ENCODE peak calls at places on chromosomes 7 and 10, in four cellular contexts. One of them, this sample, is unnamed.

GRCh38 chr10:92735938-92736337 is 46.2 kb downstream of the HHEX start:
- DNase-seq in HepG2: no peak
- DNase-seq in GM12878: no peak
- DNase-seq in K562: no peak
- DNase-seq in this sample: no peak

GRCh38 chr10:125154529-125154928 is 5.8 kb downstream of the CTBP2 start:
- DNase-seq in HepG2: no peak
- DNase-seq in GM12878: no peak
- DNase-seq in K562: no peak
- DNase-seq in this sample: no peak

GRCh38 chr7:45451636-45452035 is 122.5 kb upstream of the ADCY1 start:
- DNase-seq in HepG2: no peak
- DNase-seq in GM12878: no peak
- DNase-seq in K562: no peak
- DNase-seq in this sample: no peak

GRCh38 chr10:61733358-61733940 is 70.7 kb downstream of the CABCOCO1 start:
- DNase-seq in HepG2: peak; percentile 33
- DNase-seq in GM12878: no peak
- DNase-seq in K562: peak; percentile 29
- DNase-seq in this sample: peak; percentile 29

GRCh38 chr10:5670662-5671375 is 4.4 kb upstream of the ASB13 start:
- DNase-seq in HepG2: no peak
- DNase-seq in GM12878: no peak
- DNase-seq in K562: no peak
- DNase-seq in this sample: peak; percentile 74

GRCh38 chr10:119253433-119254174 is 46.2 kb downstream of the GRK5 start:
- DNase-seq in HepG2: peak; percentile 92
- DNase-seq in GM12878: no peak
- DNase-seq in K562: no peak
- DNase-seq in this sample: peak; percentile 44

GRCh38 chr7:131546126-131546525 is 10.3 kb downstream of the PODXL start:
- DNase-seq in HepG2: peak; percentile 10
- DNase-seq in GM12878: no peak
- DNase-seq in K562: no peak
- DNase-seq in this sample: no peak

GRCh38 chr7:2668401-2668800 is 19.6 kb upstream of the AMZ1 start:
- DNase-seq in HepG2: no peak
- DNase-seq in GM12878: no peak
- DNase-seq in K562: no peak
- DNase-seq in this sample: no peak

GRCh38 chr7:106175507-106175906 is 63.4 kb upstream of the SYPL1 start:
- DNase-seq in HepG2: no peak
- DNase-seq in GM12878: no peak
- DNase-seq in K562: no peak
- DNase-seq in this sample: no peak

GRCh38 chr7:149865437-149865836 is 8.3 kb upstream of the ATP6V0E2 start:
- DNase-seq in HepG2: no peak
- DNase-seq in GM12878: no peak
- DNase-seq in K562: no peak
- DNase-seq in this sample: no peak

GRCh38 chr10:87054373-87055295 is 34.5 kb downstream of the FAM25A start:
- DNase-seq in HepG2: no peak
- DNase-seq in GM12878: no peak
- DNase-seq in K562: no peak
- DNase-seq in this sample: peak; percentile 21

GRCh38 chr10:79102056-79102874 is 33.5 kb downstream of the ZMIZ1 start:
- DNase-seq in HepG2: no peak
- DNase-seq in GM12878: no peak
- DNase-seq in K562: peak; percentile 56
- DNase-seq in this sample: peak; percentile 70

GRCh38 chr10:60186315-60187071 is 203.2 kb downstream of the ANK3 start:
- DNase-seq in HepG2: no peak
- DNase-seq in GM12878: no peak
- DNase-seq in K562: no peak
- DNase-seq in this sample: no peak

GRCh38 chr7:75966209-75966961 is 28.0 kb downstream of the TMEM120A start:
- DNase-seq in HepG2: no peak
- DNase-seq in GM12878: no peak
- DNase-seq in K562: no peak
- DNase-seq in this sample: peak; percentile 53

GRCh38 chr10:7587168-7587864 is 79.5 kb downstream of the ITIH5 start:
- DNase-seq in HepG2: no peak
- DNase-seq in GM12878: peak; percentile 11
- DNase-seq in K562: no peak
- DNase-seq in this sample: no peak

GRCh38 chr7:139702313-139702731 is 75.5 kb downstream of the HIPK2 start:
- DNase-seq in HepG2: no peak
- DNase-seq in GM12878: no peak
- DNase-seq in K562: no peak
- DNase-seq in this sample: peak; percentile 77

GRCh38 chr10:80275756-80276155 is 13.7 kb downstream of the MAT1A start:
- DNase-seq in HepG2: no peak
- DNase-seq in GM12878: no peak
- DNase-seq in K562: no peak
- DNase-seq in this sample: no peak

GRCh38 chr7:19713676-19714075 is 4.8 kb upstream of the POLR1F start:
- DNase-seq in HepG2: peak; percentile 23
- DNase-seq in GM12878: peak; percentile 8
- DNase-seq in K562: peak; percentile 21
- DNase-seq in this sample: peak; percentile 15

GRCh38 chr10:77887631-77888355 is 38.8 kb downstream of the DLG5 start:
- DNase-seq in HepG2: peak; percentile 89
- DNase-seq in GM12878: no peak
- DNase-seq in K562: no peak
- DNase-seq in this sample: no peak

GRCh38 chr7:99418260-99418659 is 9.5 kb downstream of the BUD31 start:
- DNase-seq in HepG2: no peak
- DNase-seq in GM12878: no peak
- DNase-seq in K562: no peak
- DNase-seq in this sample: no peak

GRCh38 chr10:60290558-60290957 is 99.1 kb downstream of the ANK3 start:
- DNase-seq in HepG2: no peak
- DNase-seq in GM12878: no peak
- DNase-seq in K562: peak; percentile 27
- DNase-seq in this sample: peak; percentile 46

GRCh38 chr7:51428226-51428887 is 111.7 kb upstream of the COBL start:
- DNase-seq in HepG2: no peak
- DNase-seq in GM12878: no peak
- DNase-seq in K562: no peak
- DNase-seq in this sample: no peak

GRCh38 chr10:1968257-1969025 is 231.1 kb upstream of the ADARB2 start:
- DNase-seq in HepG2: no peak
- DNase-seq in GM12878: no peak
- DNase-seq in K562: no peak
- DNase-seq in this sample: no peak

GRCh38 chr7:151503902-151504714 is 15.6 kb downstream of the RHEB start:
- DNase-seq in HepG2: peak; percentile 85
- DNase-seq in GM12878: no peak
- DNase-seq in K562: no peak
- DNase-seq in this sample: no peak

GRCh38 chr7:141074162-141074989 is 512 bp downstream of the TMEM178B start:
- DNase-seq in HepG2: no peak
- DNase-seq in GM12878: no peak
- DNase-seq in K562: no peak
- DNase-seq in this sample: peak; percentile 75

GRCh38 chr10:22720667-22721066 is 6.3 kb upstream of the PIP4K2A start:
- DNase-seq in HepG2: no peak
- DNase-seq in GM12878: no peak
- DNase-seq in K562: no peak
- DNase-seq in this sample: no peak

GRCh38 chr7:33888206-33888605 is 17.1 kb upstream of the BMPER start:
- DNase-seq in HepG2: no peak
- DNase-seq in GM12878: no peak
- DNase-seq in K562: no peak
- DNase-seq in this sample: no peak

GRCh38 chr10:132355297-132355696 is 23.3 kb downstream of the LRRC27 start:
- DNase-seq in HepG2: no peak
- DNase-seq in GM12878: no peak
- DNase-seq in K562: no peak
- DNase-seq in this sample: no peak

GRCh38 chr10:19541299-19541698 is 274.9 kb upstream of the PLXDC2 start:
- DNase-seq in HepG2: no peak
- DNase-seq in GM12878: no peak
- DNase-seq in K562: no peak
- DNase-seq in this sample: no peak

GRCh38 chr10:110812583-110812982 is 59.1 kb upstream of the PDCD4 start:
- DNase-seq in HepG2: no peak
- DNase-seq in GM12878: no peak
- DNase-seq in K562: no peak
- DNase-seq in this sample: no peak

GRCh38 chr10:120112809-120113208 is 220.3 kb downstream of the SEC23IP start:
- DNase-seq in HepG2: no peak
- DNase-seq in GM12878: no peak
- DNase-seq in K562: no peak
- DNase-seq in this sample: no peak

GRCh38 chr7:30974605-30975256 is 11.0 kb downstream of the GHRHR start:
- DNase-seq in HepG2: peak; percentile 60
- DNase-seq in GM12878: peak; percentile 60
- DNase-seq in K562: peak; percentile 82
- DNase-seq in this sample: peak; percentile 76

GRCh38 chr10:3126741-3127342 is 45.7 kb downstream of the PITRM1 start:
- DNase-seq in HepG2: no peak
- DNase-seq in GM12878: no peak
- DNase-seq in K562: no peak
- DNase-seq in this sample: no peak

GRCh38 chr7:155276032-155276799 is 21.5 kb upstream of the INSIG1 start:
- DNase-seq in HepG2: no peak
- DNase-seq in GM12878: no peak
- DNase-seq in K562: no peak
- DNase-seq in this sample: no peak
- TF ChIP-seq NFIC in HepG2: no peak
- TF ChIP-seq NFIC in GM12878: no peak
- TF ChIP-seq NFIC in K562: no peak
- TF ChIP-seq NFIC in this sample: no peak

DNA sequence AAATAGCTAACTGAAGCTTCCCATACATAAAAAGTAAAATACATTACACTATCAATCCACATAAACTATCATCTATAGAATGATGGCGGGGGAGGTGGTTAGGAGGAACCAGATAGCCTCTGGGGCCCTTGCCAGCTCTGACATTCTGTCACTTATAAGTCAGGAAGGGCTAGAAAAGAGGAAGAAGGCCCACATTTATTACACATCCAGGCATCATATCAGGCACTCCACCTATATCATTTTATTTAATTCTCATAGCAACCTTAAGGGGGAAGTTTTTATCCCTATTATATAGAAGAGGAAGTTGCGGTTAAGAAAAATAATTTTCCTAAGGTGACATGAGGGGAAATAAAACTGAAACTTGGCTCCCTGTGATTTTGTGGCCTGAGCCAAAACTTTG is 29.9 kb downstream of the HEPACAM2 start:
- DNase-seq in HepG2: no peak
- DNase-seq in GM12878: no peak
- DNase-seq in K562: no peak
- DNase-seq in this sample: no peak
- TF ChIP-seq NFIC in HepG2: no peak
- TF ChIP-seq NFIC in GM12878: no peak
- TF ChIP-seq NFIC in K562: no peak
- TF ChIP-seq NFIC in this sample: no peak

GRCh38 chr7:100673942-100674431 is 447 bp downstream of the GNB2 start:
- DNase-seq in HepG2: no peak
- DNase-seq in GM12878: no peak
- DNase-seq in K562: peak; percentile 65
- DNase-seq in this sample: peak; percentile 69
- TF ChIP-seq NFIC in HepG2: no peak
- TF ChIP-seq NFIC in GM12878: no peak
- TF ChIP-seq NFIC in K562: no peak
- TF ChIP-seq NFIC in this sample: no peak

GRCh38 chr7:14762552-14762951 is 140.0 kb downstream of the DGKB start:
- DNase-seq in HepG2: no peak
- DNase-seq in GM12878: no peak
- DNase-seq in K562: no peak
- DNase-seq in this sample: no peak

GRCh38 chr7:14765731-14766130 is 136.8 kb downstream of the DGKB start:
- DNase-seq in HepG2: no peak
- DNase-seq in GM12878: no peak
- DNase-seq in K562: no peak
- DNase-seq in this sample: no peak

GRCh38 chr7:14760730-14761129 is 141.8 kb downstream of the DGKB start:
- DNase-seq in HepG2: no peak
- DNase-seq in GM12878: no peak
- DNase-seq in K562: no peak
- DNase-seq in this sample: no peak

GRCh38 chr7:14759785-14760184 is 142.8 kb downstream of the DGKB start:
- DNase-seq in HepG2: no peak
- DNase-seq in GM12878: no peak
- DNase-seq in K562: no peak
- DNase-seq in this sample: no peak

DNA sequence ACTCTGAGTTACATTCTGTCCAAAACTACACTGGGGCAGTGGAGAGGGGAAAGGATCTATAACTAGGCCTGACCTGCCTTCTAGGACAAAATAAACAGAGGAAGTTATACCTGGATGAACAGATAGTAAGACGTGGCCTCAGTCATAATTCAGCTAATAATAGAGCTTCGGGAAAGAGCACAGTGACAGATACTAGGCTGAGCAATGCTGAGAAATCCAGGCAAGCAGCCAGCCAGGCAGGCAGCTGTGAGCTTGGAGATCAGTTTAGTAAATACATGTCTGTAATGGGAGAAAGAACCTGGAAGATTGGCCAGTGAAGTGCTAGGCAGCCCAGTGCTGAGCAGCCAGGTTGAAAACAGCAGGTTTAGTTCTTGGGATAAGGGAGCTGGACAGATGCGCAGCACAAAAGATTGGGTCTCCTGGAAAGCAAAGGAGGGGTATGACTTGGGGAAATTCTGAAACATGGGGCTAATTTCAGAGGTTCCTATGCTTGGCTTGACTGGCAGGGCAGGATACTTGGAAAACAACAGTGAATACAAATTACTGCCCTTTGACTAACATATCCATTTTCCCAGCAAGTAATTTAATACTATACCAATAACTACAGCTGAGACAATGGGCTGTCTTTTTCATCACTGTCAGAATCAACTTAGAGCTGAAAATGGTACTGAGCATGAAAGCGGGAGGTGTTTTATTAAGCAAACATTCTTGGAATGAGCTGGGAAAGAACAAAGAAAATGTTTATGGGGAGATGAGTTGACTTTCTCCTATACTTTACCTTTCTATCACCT is 140.8 kb downstream of the DGKB start:
- DNase-seq in HepG2: no peak
- DNase-seq in GM12878: no peak
- DNase-seq in K562: no peak
- DNase-seq in this sample: no peak
- TF ChIP-seq NFIC in HepG2: no peak
- TF ChIP-seq NFIC in GM12878: no peak
- TF ChIP-seq NFIC in K562: no peak
- TF ChIP-seq NFIC in this sample: peak; percentile 93

DNA sequence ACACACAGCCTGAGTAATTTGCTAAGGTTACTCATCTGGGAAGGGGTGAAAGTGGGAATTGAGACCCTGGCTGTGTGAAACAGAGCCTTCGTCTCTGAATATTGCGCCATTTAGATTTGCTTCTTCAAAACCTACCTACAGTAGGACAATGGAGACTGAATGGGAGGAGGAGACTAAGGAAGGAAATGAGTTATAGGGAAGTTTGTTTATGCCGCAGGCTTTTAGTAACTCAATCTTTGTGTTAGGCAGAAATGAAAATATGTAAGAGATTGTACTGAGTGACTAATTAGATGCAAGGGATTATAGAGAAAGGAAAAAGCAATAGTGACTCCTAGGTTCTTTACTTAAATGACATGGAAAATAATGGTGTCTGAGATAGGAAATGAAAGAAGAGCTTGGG is 80.2 kb downstream of the KCND2 start:
- DNase-seq in HepG2: no peak
- DNase-seq in GM12878: no peak
- DNase-seq in K562: no peak
- DNase-seq in this sample: no peak
- TF ChIP-seq NFIC in HepG2: no peak
- TF ChIP-seq NFIC in GM12878: no peak
- TF ChIP-seq NFIC in K562: no peak
- TF ChIP-seq NFIC in this sample: no peak

This sample was measured in SK-N-SH.